ENCODE peak calls at places on chromosomes 12 and 14, in seven cellular contexts. T is GM23248; W is CD8-positive, alpha-beta T cell; C is PC-9; B is sigmoid colon; Q is kidney; R is stimulated activated CD4-positive, alpha-beta T cell treated with anti-CD3 and anti-CD28 coated beads, TNF-alpha, amount 100 ng/mL, for 1 hour. O is an unnamed sample.

GRCh38 chr12:3076730-3077571 is at the start of gene TSPAN9:
- DNase-seq in T (peak; percentile 82), W (peak; percentile 73), C (peak; percentile 84), B (peak; percentile 93), Q (peak; percentile 93), R (peak; percentile 21), O (peak; percentile 56)

GRCh38 chr12:130087222-130087621 is 75.0 kb upstream of the FZD10 start:
- DNase-seq in T (no peak), W (no peak), C (no peak), B (no peak), Q (no peak), R (no peak), O (no peak)

GRCh38 chr12:103783744-103784664 is 57.0 kb downstream of the NT5DC3 start:
- DNase-seq in T (no peak), W (no peak), C (no peak), B (peak; percentile 64), Q (no peak), R (no peak), O (no peak)

GRCh38 chr14:64841121-64841611 is 38.5 kb downstream of the SPTB start:
- DNase-seq in T (peak; percentile 58), W (no peak), C (peak; percentile 77), B (no peak), Q (no peak), R (no peak), O (no peak)

GRCh38 chr14:101875726-101876268 is 88.6 kb upstream of the DYNC1H1 start:
- DNase-seq in T (peak; percentile 6), W (no peak), C (no peak), B (no peak), Q (no peak), R (no peak), O (no peak)

GRCh38 chr14:99980299-99980698 is 84.9 kb upstream of the EVL start:
- DNase-seq in T (no peak), W (no peak), C (no peak), B (no peak), Q (no peak), R (no peak), O (no peak)

GRCh38 chr14:87508333-87508732 is 484.6 kb downstream of the GALC start:
- DNase-seq in T (no peak), W (no peak), C (no peak), B (no peak), Q (no peak), R (no peak), O (no peak)

GRCh38 chr14:101575581-101575980 is 14.3 kb downstream of the DIO3 start:
- DNase-seq in T (no peak), W (no peak), C (no peak), B (no peak), Q (peak; percentile 29), R (no peak), O (no peak)

GRCh38 chr14:22370084-22370847 is 218.8 kb downstream of the DAD1 start:
- DNase-seq in T (peak; percentile 83), W (no peak), C (peak; percentile 44), B (no peak), Q (no peak), R (no peak), O (no peak)

GRCh38 chr12:108884116-108885012 is 4.5 kb downstream of the DAO start:
- DNase-seq in T (peak; percentile 37), W (peak; percentile 62), C (peak; percentile 20), B (no peak), Q (no peak), R (peak; percentile 12), O (peak; percentile 72)

GRCh38 chr12:30622509-30622908 is 73.2 kb downstream of the IPO8 start:
- DNase-seq in T (peak; percentile 82), W (no peak), C (no peak), B (no peak), Q (no peak), R (no peak), O (no peak)

GRCh38 chr14:76550534-76550933 is 174.6 kb downstream of the ESRRB start:
- DNase-seq in T (peak; percentile 16), W (no peak), C (no peak), B (no peak), Q (no peak), R (no peak), O (no peak)

GRCh38 chr12:117881517-117881916 is 87.3 kb downstream of the KSR2 start:
- DNase-seq in T (no peak), W (no peak), C (no peak), B (no peak), Q (no peak), R (no peak), O (no peak)

GRCh38 chr14:65821224-65821753 is 408.8 kb downstream of the FUT8 start:
- DNase-seq in T (no peak), W (no peak), C (no peak), B (no peak), Q (no peak), R (no peak), O (no peak)

GRCh38 chr12:81888341-81888740 is 129.2 kb upstream of the PPFIA2 start:
- DNase-seq in T (no peak), W (no peak), C (no peak), B (no peak), Q (no peak), R (no peak), O (no peak)

GRCh38 chr12:112514926-112515642 is 96.3 kb downstream of the PTPN11 start:
- DNase-seq in T (peak; percentile 67), W (no peak), C (no peak), B (no peak), Q (no peak), R (no peak), O (no peak)

GRCh38 chr12:132495629-132496207 is 5.8 kb downstream of the FBRSL1 start:
- DNase-seq in T (no peak), W (no peak), C (no peak), B (no peak), Q (no peak), R (no peak), O (no peak)

GRCh38 chr12:95460901-95461300 is 13.1 kb upstream of the METAP2 start:
- DNase-seq in T (no peak), W (no peak), C (no peak), B (no peak), Q (no peak), R (no peak), O (no peak)

GRCh38 chr14:68657300-68658028 is 135.4 kb downstream of the ZFP36L1 start:
- DNase-seq in T (no peak), W (no peak), C (no peak), B (no peak), Q (no peak), R (no peak), O (no peak)

GRCh38 chr12:6936642-6937480 is 6.8 kb upstream of the RNU7-1 start:
- DNase-seq in T (no peak), W (peak; percentile 58), C (no peak), B (no peak), Q (peak; percentile 92), R (no peak), O (peak; percentile 82)

GRCh38 chr14:52458721-52459085 is 93.6 kb downstream of the TXNDC16 start:
- DNase-seq in T (peak; percentile 29), W (no peak), C (no peak), B (no peak), Q (no peak), R (no peak), O (no peak)

GRCh38 chr14:84937449-84937848 is 592.5 kb upstream of the FLRT2 start:
- DNase-seq in T (no peak), W (no peak), C (no peak), B (no peak), Q (no peak), R (no peak), O (no peak)

GRCh38 chr12:111842556-111843396 is 748 bp downstream of the MAPKAPK5 start:
- DNase-seq in T (peak; percentile 63), W (no peak), C (no peak), B (no peak), Q (no peak), R (peak; percentile 10), O (no peak)

GRCh38 chr12:92736605-92737004 is 33.8 kb downstream of the PLEKHG7 start:
- DNase-seq in T (no peak), W (no peak), C (no peak), B (no peak), Q (no peak), R (no peak), O (no peak)

GRCh38 chr12:124928095-124928911 is 13.9 kb upstream of the UBC start:
- DNase-seq in T (peak; percentile 38), W (peak; percentile 29), C (peak; percentile 91), B (peak; percentile 93), Q (peak; percentile 96), R (no peak), O (no peak)

GRCh38 chr14:57866199-57866755 is 385 bp upstream of the SLC35F4 start:
- DNase-seq in T (no peak), W (no peak), C (no peak), B (no peak), Q (peak; percentile 41), R (no peak), O (no peak)

O was measured in OCI-LY7.